ENCODE peak calls at places on chromosomes 12 and 14, in eight cellular contexts. One of them, this sample, is unnamed.

GRCh38 chr12:127381043-127381668 is 885.8 kb upstream of the TMEM132C start:
- DNase-seq in hippocampal formation: peak; percentile 6
- DNase-seq in NCI-H1092 treated with DMSO at 0.1 percent for 48 hours: peak; percentile 65
- DNase-seq in HCT116: peak; percentile 21
- DNase-seq in suprapubic skin: no peak
- DNase-seq in AG10803: peak; percentile 5
- DNase-seq in stomach: peak; percentile 60
- DNase-seq in endothelial cell: peak; percentile 4
- DNase-seq in this sample: peak; percentile 24

GRCh38 chr14:56280843-56281242 is 162.6 kb downstream of the PELI2 start:
- DNase-seq in suprapubic skin: no peak
- DNase-seq in hippocampal formation: no peak
- DNase-seq in HCT116: no peak
- DNase-seq in endothelial cell: no peak
- DNase-seq in stomach: no peak
- DNase-seq in NCI-H1092 treated with DMSO at 0.1 percent for 48 hours: no peak
- DNase-seq in AG10803: no peak
- DNase-seq in this sample: no peak

GRCh38 chr14:67491741-67492504 is 3.4 kb upstream of the TMEM229B start:
- DNase-seq in suprapubic skin: no peak
- DNase-seq in NCI-H1092 treated with DMSO at 0.1 percent for 48 hours: peak; percentile 98
- DNase-seq in hippocampal formation: no peak
- DNase-seq in HCT116: no peak
- DNase-seq in endothelial cell: no peak
- DNase-seq in AG10803: no peak
- DNase-seq in stomach: no peak
- DNase-seq in this sample: no peak

GRCh38 chr14:84421611-84422010 is 1108.3 kb upstream of the FLRT2 start:
- DNase-seq in suprapubic skin: no peak
- DNase-seq in AG10803: no peak
- DNase-seq in HCT116: no peak
- DNase-seq in endothelial cell: no peak
- DNase-seq in stomach: no peak
- DNase-seq in NCI-H1092 treated with DMSO at 0.1 percent for 48 hours: no peak
- DNase-seq in hippocampal formation: no peak
- DNase-seq in this sample: no peak

GRCh38 chr12:18898469-18898868 is 160.6 kb downstream of the CAPZA3 start:
- DNase-seq in endothelial cell: no peak
- DNase-seq in HCT116: no peak
- DNase-seq in NCI-H1092 treated with DMSO at 0.1 percent for 48 hours: no peak
- DNase-seq in hippocampal formation: no peak
- DNase-seq in AG10803: peak; percentile 23
- DNase-seq in suprapubic skin: no peak
- DNase-seq in stomach: no peak
- DNase-seq in this sample: no peak

GRCh38 chr12:123105427-123105826 is 45.5 kb downstream of the PITPNM2 start:
- DNase-seq in HCT116: no peak
- DNase-seq in NCI-H1092 treated with DMSO at 0.1 percent for 48 hours: no peak
- DNase-seq in AG10803: no peak
- DNase-seq in suprapubic skin: no peak
- DNase-seq in hippocampal formation: no peak
- DNase-seq in stomach: no peak
- DNase-seq in endothelial cell: peak; percentile 28
- DNase-seq in this sample: no peak

GRCh38 chr12:26648066-26648465 is 184.9 kb downstream of the ITPR2 start:
- DNase-seq in suprapubic skin: no peak
- DNase-seq in endothelial cell: no peak
- DNase-seq in hippocampal formation: no peak
- DNase-seq in AG10803: no peak
- DNase-seq in HCT116: no peak
- DNase-seq in NCI-H1092 treated with DMSO at 0.1 percent for 48 hours: no peak
- DNase-seq in stomach: no peak
- DNase-seq in this sample: no peak

GRCh38 chr14:61452452-61452851 is 131.1 kb downstream of the PRKCH start:
- DNase-seq in AG10803: no peak
- DNase-seq in stomach: no peak
- DNase-seq in hippocampal formation: no peak
- DNase-seq in HCT116: no peak
- DNase-seq in NCI-H1092 treated with DMSO at 0.1 percent for 48 hours: no peak
- DNase-seq in suprapubic skin: no peak
- DNase-seq in endothelial cell: no peak
- DNase-seq in this sample: no peak

GRCh38 chr12:92649511-92650227 is 53.1 kb upstream of the PLEKHG7 start:
- DNase-seq in hippocampal formation: peak; percentile 62
- DNase-seq in AG10803: peak; percentile 93
- DNase-seq in stomach: peak; percentile 46
- DNase-seq in endothelial cell: peak; percentile 63
- DNase-seq in NCI-H1092 treated with DMSO at 0.1 percent for 48 hours: peak; percentile 50
- DNase-seq in suprapubic skin: no peak
- DNase-seq in HCT116: peak; percentile 76
- DNase-seq in this sample: peak; percentile 70

This sample was measured in OCI-LY7.